ENCODE peak calls at places on chromosomes 16 and 17, in four cellular contexts. One of them, this sample, is unnamed.

GRCh38 chr17:78450696-78451344 is 72.4 kb downstream of the PGS1 start:
- DNase-seq in epithelial cell of esophagus: no peak
- DNase-seq in cardiac fibroblast: no peak
- DNase-seq in GM13976: no peak
- DNase-seq in this sample: no peak

GRCh38 chr16:75267631-75268264 is 16.3 kb upstream of the BCAR1 start:
- DNase-seq in epithelial cell of esophagus: peak
- DNase-seq in cardiac fibroblast: no peak
- DNase-seq in GM13976: no peak
- DNase-seq in this sample: no peak

GRCh38 chr17:19812407-19812806 is 55.3 kb downstream of the ULK2 start:
- DNase-seq in epithelial cell of esophagus: peak
- DNase-seq in cardiac fibroblast: peak
- DNase-seq in GM13976: no peak
- DNase-seq in this sample: no peak

GRCh38 chr17:11239379-11239970 is 1.5 kb upstream of the SHISA6 start:
- DNase-seq in epithelial cell of esophagus: no peak
- DNase-seq in cardiac fibroblast: no peak
- DNase-seq in GM13976: no peak
- DNase-seq in this sample: no peak

GRCh38 chr17:50169881-50170459 is 4.2 kb downstream of the SGCA start:
- DNase-seq in epithelial cell of esophagus: no peak
- DNase-seq in cardiac fibroblast: no peak
- DNase-seq in GM13976: no peak
- DNase-seq in this sample: no peak

GRCh38 chr16:22216191-22216831 is 10.2 kb downstream of the EEF2K start:
- DNase-seq in epithelial cell of esophagus: no peak
- DNase-seq in cardiac fibroblast: peak
- DNase-seq in GM13976: no peak
- DNase-seq in this sample: no peak

GRCh38 chr16:48385272-48385953 is at the start of gene SIAH1:
- DNase-seq in epithelial cell of esophagus: peak
- DNase-seq in cardiac fibroblast: peak
- DNase-seq in GM13976: peak
- DNase-seq in this sample: peak

GRCh38 chr16:69013991-69014390 is 91.5 kb upstream of the HAS3 start:
- DNase-seq in epithelial cell of esophagus: no peak
- DNase-seq in cardiac fibroblast: no peak
- DNase-seq in GM13976: no peak
- DNase-seq in this sample: no peak

GRCh38 chr16:49495596-49496355 is 122.2 kb downstream of the C16orf78 start:
- DNase-seq in epithelial cell of esophagus: no peak
- DNase-seq in cardiac fibroblast: no peak
- DNase-seq in GM13976: no peak
- DNase-seq in this sample: no peak

GRCh38 chr16:69182730-69183416 is 4.1 kb upstream of the SNTB2 start:
- DNase-seq in epithelial cell of esophagus: peak
- DNase-seq in cardiac fibroblast: no peak
- DNase-seq in GM13976: no peak
- DNase-seq in this sample: no peak

GRCh38 chr17:10403589-10403988 is 18.2 kb downstream of the MYH8 start:
- DNase-seq in epithelial cell of esophagus: no peak
- DNase-seq in cardiac fibroblast: no peak
- DNase-seq in GM13976: no peak
- DNase-seq in this sample: no peak

GRCh38 chr16:17827313-17827712 is 356.6 kb upstream of the XYLT1 start:
- DNase-seq in epithelial cell of esophagus: no peak
- DNase-seq in cardiac fibroblast: peak
- DNase-seq in GM13976: no peak
- DNase-seq in this sample: peak

GRCh38 chr17:77214328-77214727 is 73.6 kb downstream of the SEC14L1 start:
- DNase-seq in epithelial cell of esophagus: no peak
- DNase-seq in cardiac fibroblast: no peak
- DNase-seq in GM13976: no peak
- DNase-seq in this sample: no peak

GRCh38 chr16:4500283-4500682 is 24.1 kb downstream of the HMOX2 start:
- DNase-seq in epithelial cell of esophagus: peak
- DNase-seq in cardiac fibroblast: peak
- DNase-seq in GM13976: no peak
- DNase-seq in this sample: peak

GRCh38 chr17:915416-916201 is 64.0 kb downstream of the NXN start:
- DNase-seq in epithelial cell of esophagus: peak
- DNase-seq in cardiac fibroblast: peak
- DNase-seq in GM13976: no peak
- DNase-seq in this sample: no peak

GRCh38 chr16:30748634-30749445 is 615 bp downstream of the PHKG2 start:
- DNase-seq in epithelial cell of esophagus: peak
- DNase-seq in cardiac fibroblast: peak
- DNase-seq in GM13976: peak
- DNase-seq in this sample: peak

GRCh38 chr16:89453662-89454321 is 36.6 kb downstream of the ANKRD11 start:
- DNase-seq in epithelial cell of esophagus: peak
- DNase-seq in cardiac fibroblast: peak
- DNase-seq in GM13976: no peak
- DNase-seq in this sample: no peak
- TF ChIP-seq CTCF in epithelial cell of esophagus: peak
- TF ChIP-seq CTCF in cardiac fibroblast: peak
- TF ChIP-seq CTCF in GM13976: no peak
- TF ChIP-seq CTCF in this sample: peak

GRCh38 chr17:44084131-44084538 is 13.6 kb downstream of the G6PC3 start:
- DNase-seq in epithelial cell of esophagus: peak
- DNase-seq in cardiac fibroblast: no peak
- DNase-seq in GM13976: peak
- DNase-seq in this sample: no peak
- TF ChIP-seq CTCF in epithelial cell of esophagus: peak
- TF ChIP-seq CTCF in cardiac fibroblast: peak
- TF ChIP-seq CTCF in GM13976: no peak
- TF ChIP-seq CTCF in this sample: peak

DNA sequence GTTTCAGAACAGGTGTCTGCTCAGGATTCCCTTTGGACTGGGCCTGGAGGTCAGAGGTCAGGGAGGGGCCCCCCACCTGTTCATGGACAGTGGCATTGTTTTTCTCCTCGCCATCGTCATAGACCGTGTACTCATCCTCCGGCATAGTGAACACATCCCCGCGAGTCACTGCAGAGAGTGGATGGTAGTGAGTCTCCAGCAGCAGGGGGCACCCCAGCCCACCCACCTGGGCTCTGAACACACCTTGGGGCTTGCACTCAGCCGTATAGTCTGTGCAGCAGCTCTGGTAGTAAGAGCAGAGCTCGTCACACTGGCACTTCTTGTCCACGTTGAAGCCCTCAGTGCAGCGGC is 448 bp downstream of the VTN start:
- DNase-seq in epithelial cell of esophagus: no peak
- DNase-seq in cardiac fibroblast: no peak
- DNase-seq in GM13976: no peak
- DNase-seq in this sample: no peak
- TF ChIP-seq CTCF in epithelial cell of esophagus: no peak
- TF ChIP-seq CTCF in cardiac fibroblast: no peak
- TF ChIP-seq CTCF in GM13976: no peak
- TF ChIP-seq CTCF in this sample: no peak

GRCh38 chr17:73586921-73587680 is 57.1 kb downstream of the SDK2 start:
- DNase-seq in epithelial cell of esophagus: peak
- DNase-seq in cardiac fibroblast: no peak
- DNase-seq in GM13976: no peak
- DNase-seq in this sample: no peak
- TF ChIP-seq CTCF in epithelial cell of esophagus: no peak
- TF ChIP-seq CTCF in cardiac fibroblast: no peak
- TF ChIP-seq CTCF in GM13976: no peak
- TF ChIP-seq CTCF in this sample: no peak

GRCh38 chr16:87308826-87309225 is 8.4 kb downstream of the C16orf95 start:
- DNase-seq in epithelial cell of esophagus: no peak
- DNase-seq in cardiac fibroblast: no peak
- DNase-seq in GM13976: no peak
- DNase-seq in this sample: no peak

GRCh38 chr16:87304951-87305350 is 12.2 kb downstream of the C16orf95 start:
- DNase-seq in epithelial cell of esophagus: no peak
- DNase-seq in cardiac fibroblast: no peak
- DNase-seq in GM13976: no peak
- DNase-seq in this sample: no peak

GRCh38 chr16:87303962-87304521 is 13.2 kb downstream of the C16orf95 start:
- DNase-seq in epithelial cell of esophagus: no peak
- DNase-seq in cardiac fibroblast: no peak
- DNase-seq in GM13976: no peak
- DNase-seq in this sample: no peak

GRCh38 chr16:87303431-87303930 is 13.7 kb downstream of the C16orf95 start:
- DNase-seq in epithelial cell of esophagus: peak
- DNase-seq in cardiac fibroblast: no peak
- DNase-seq in GM13976: no peak
- DNase-seq in this sample: peak

DNA sequence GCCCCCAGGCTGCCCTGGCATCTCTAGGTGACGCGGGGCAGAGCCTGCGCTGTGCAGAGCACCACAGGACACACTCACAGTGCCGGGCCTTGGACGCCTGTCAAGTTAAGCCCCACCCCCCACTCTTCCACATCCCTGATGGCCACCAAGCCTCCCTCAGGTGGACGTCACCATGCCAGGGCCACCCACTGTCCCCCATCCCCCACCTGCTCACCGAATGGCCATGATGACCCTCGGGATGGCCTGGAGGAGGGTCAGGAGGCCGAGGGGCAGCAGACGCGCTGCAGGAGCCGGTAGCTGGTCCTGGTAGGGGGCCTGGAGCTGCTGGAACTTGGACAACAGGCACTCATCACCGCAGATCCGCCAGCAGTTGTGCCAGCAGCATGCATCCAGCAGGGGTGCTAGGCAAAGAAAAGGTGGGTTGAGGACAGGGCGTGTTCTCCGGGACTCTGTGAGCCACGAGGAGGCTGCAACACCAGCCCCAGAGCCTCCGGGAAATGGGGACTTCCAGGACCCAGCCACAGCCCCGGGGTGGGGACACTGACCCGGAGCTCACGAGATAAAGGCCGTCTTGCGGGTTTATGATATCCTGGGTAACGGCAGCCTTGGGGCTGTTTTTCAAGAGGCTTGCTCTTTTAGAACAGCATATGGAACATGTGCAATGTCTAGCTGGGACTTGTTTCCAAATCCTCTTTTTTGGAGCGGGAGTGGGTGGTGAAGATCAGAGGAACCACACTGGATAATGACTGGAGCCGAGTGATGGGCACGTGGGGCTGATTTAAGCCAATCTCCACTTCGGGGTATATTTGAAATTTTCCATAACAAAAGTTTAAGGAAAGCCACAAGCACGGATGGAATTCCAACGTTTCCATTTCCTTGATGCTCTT is 11.4 kb downstream of the C16orf95 start:
- DNase-seq in epithelial cell of esophagus: peak
- DNase-seq in cardiac fibroblast: peak
- DNase-seq in GM13976: no peak
- DNase-seq in this sample: no peak
- TF ChIP-seq CTCF in epithelial cell of esophagus: peak
- TF ChIP-seq CTCF in cardiac fibroblast: peak
- TF ChIP-seq CTCF in GM13976: no peak
- TF ChIP-seq CTCF in this sample: peak

This sample was measured in brain microvascular endothelial cell.